ENCODE peak calls at places on chromosomes 2 and 18, in four cellular contexts. J is K562, Y is H1, A is A549. Z is an unnamed sample.

GRCh38 chr2:135849087-135849486 is 12.1 kb upstream of the LCT start:
- DNase-seq in J (no peak), Y (no peak), A (no peak), Z (no peak)

GRCh38 chr2:110980613-110981062 is 140.1 kb upstream of the BCL2L11 start:
- DNase-seq in J (no peak), Y (no peak), A (no peak), Z (no peak)

GRCh38 chr2:166285215-166285614 is 90.5 kb downstream of the SCN9A start:
- DNase-seq in J (no peak), Y (no peak), A (no peak), Z (no peak)

GRCh38 chr2:88967844-88968243 is 276.4 kb downstream of the RPIA start:
- DNase-seq in J (no peak), Y (no peak), A (no peak), Z (no peak)

GRCh38 chr2:48944961-48945360 is 189.4 kb upstream of the LHCGR start:
- DNase-seq in J (no peak), Y (no peak), A (no peak), Z (no peak)

GRCh38 chr18:44839239-44839666 is 158.6 kb downstream of the SETBP1 start:
- DNase-seq in J (peak; percentile 23), Y (peak; percentile 48), A (peak; percentile 38), Z (peak; percentile 13)

GRCh38 chr2:217940261-217941220 is 62.3 kb downstream of the TNS1 start:
- DNase-seq in J (no peak), Y (no peak), A (no peak), Z (no peak)

GRCh38 chr2:29010946-29011649 is 30.0 kb downstream of the TOGARAM2 start:
- DNase-seq in J (no peak), Y (no peak), A (no peak), Z (no peak)

GRCh38 chr18:62460851-62461300 is 61.9 kb upstream of the ZCCHC2 start:
- DNase-seq in J (no peak), Y (no peak), A (no peak), Z (no peak)

GRCh38 chr2:50051374-50051773 is 897.1 kb upstream of the FSHR start:
- DNase-seq in J (no peak), Y (no peak), A (no peak), Z (no peak)
- TF ChIP-seq JUN in J (no peak), Y (no peak), A (no peak), Z (no peak)

GRCh38 chr2:20236496-20236895 is 11.6 kb upstream of the SDC1 start:
- DNase-seq in J (no peak), Y (no peak), A (no peak), Z (no peak)
- H3K4me1 ChIP-seq in J (no peaks in the 10 kb centered on the region), Y (peaks cover 4% of the 10 kb centered on the region), A (peaks cover 11% of the 10 kb centered on the region), Z (peaks cover 3% of the 10 kb centered on the region)

GRCh38 chr2:240558229-240558885 is 569 bp upstream of the ANKMY1 start:
- DNase-seq in J (no peak), Y (no peak), A (no peak), Z (no peak)

GRCh38 chr2:240560480-240561324 is 545 bp downstream of the DUSP28 start:
- DNase-seq in J (peak; percentile 84), Y (peak; percentile 98), A (peak; percentile 74), Z (peak; percentile 98)

GRCh38 chr2:240559271-240559670 is 886 bp upstream of the DUSP28 start:
- DNase-seq in J (no peak), Y (no peak), A (no peak), Z (no peak)

GRCh38 chr2:240561325-240561971 is 1.3 kb downstream of the DUSP28 start:
- DNase-seq in J (no peak), Y (peak; percentile 29), A (no peak), Z (peak; percentile 40)

DNA sequence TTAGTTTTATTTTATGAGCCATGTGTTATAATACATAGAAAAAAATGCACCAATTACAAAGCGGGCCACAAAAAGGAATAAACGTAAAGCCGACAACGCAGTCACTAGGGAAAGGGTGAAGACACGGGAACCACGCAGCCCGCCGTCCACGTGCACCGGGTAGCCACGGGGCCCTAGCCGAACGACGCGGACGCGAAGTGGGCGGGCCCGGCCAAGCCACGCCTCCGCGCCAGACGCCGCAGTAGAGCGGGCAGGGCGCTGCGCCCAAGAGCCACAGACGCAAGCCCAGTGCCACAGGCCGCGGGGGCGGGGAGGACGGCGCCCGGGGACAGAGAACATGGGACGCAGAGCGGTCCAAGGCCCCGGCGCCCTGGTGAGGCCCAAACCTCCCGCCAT is at the start of gene DUSP28:
- DNase-seq in J (peak; percentile 81), Y (peak; percentile 88), A (peak; percentile 82), Z (peak; percentile 89)
- TF ChIP-seq JUN in J (peak; percentile 43), Y (no peak), A (peak; percentile 55), Z (no peak)

DNA sequence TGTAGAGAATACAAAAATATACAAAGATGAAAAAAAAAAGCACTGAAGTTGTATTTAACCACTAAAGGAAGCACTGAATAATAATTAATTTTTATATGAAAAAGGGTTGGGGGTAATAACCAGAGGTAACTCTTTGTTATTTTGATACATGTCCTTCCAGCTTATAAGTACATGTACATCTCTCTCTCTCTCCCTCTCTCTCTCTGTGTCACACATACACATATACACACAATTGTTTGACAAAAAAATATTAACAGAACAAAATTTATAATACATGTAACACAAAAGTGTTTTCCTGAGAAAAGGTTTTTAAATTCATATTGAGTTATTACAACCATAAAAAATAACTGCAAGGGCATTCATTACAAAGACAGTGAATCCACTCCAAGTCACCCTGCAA is 4.6 kb downstream of the WIPF1 start:
- DNase-seq in J (no peak), Y (no peak), A (no peak), Z (no peak)
- H3K4me1 ChIP-seq in J (peaks cover 9% of the 10 kb centered on the region), Y (no peaks in the 10 kb centered on the region), A (peaks cover 22% of the 10 kb centered on the region), Z (peaks cover 40% of the 10 kb centered on the region)

DNA sequence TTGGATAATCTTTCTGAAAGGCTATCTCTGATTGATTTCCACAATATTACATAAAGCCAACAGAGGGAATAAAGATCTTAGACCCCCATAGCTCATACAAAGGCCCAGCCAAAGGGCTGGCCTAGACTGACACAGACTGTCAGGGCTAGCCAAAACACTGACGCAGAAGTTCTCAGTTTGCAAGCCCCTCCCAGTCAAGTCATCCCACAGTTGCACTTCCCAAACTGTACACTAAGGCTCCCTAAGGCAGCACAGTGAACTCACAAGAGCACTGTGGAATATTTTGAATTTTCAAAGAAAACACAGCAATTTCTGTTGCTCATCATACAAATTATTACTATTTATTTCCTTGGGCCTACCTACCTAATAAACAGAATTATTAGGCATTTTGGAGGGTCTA is 244.9 kb downstream of the SP3 start:
- DNase-seq in J (no peak), Y (no peak), A (no peak), Z (no peak)
- TF ChIP-seq JUN in J (no peak), Y (no peak), A (no peak), Z (no peak)

DNA sequence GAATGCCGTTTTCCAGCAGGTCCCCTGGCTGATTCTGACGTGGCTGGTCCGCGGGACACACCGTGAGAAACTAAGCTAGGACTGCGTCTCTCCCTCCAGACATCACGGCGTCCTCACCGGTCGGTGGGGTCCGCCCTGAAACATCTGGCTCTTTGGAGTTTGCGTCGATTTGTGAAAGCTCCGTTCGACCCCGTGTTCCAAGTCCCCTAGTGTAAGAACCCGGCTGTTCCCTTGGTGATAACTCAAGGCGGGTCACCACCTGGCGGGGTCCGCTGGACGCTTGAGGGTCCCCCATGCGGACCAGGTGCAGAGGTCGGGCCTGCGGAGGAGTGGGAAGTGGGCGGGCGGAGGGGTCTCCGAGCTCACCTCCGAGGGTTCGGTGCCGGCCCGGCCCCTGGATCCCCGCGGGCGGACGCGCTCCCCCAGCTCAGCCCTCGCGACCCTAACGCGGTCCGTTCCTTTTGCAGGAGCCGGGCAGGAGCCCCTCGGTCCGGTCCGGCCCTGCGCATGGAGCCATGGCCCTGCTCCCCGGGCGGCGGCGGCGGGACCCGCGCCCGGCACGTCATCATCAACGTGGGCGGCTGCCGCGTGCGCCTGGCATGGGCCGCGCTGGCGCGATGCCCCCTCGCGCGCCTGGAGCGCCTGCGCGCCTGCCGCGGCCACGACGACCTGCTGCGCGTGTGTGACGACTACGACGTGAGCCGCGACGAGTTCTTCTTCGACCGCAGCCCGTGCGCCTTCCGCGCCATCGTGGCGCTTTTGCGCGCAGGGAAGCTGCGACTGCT is 65.6 kb downstream of the KCNG2 start:
- DNase-seq in J (no peak), Y (peak; percentile 48), A (no peak), Z (no peak)
- H3K4me1 ChIP-seq in J (no peaks in the 10 kb centered on the region), Y (no peaks in the 10 kb centered on the region), A (no peaks in the 10 kb centered on the region), Z (no peaks in the 10 kb centered on the region)

GRCh38 chr18:79317718-79318117 is 78.0 kb upstream of the NFATC1 start:
- DNase-seq in J (no peak), Y (no peak), A (no peak), Z (no peak)
- TF ChIP-seq JUN in J (no peak), Y (no peak), A (no peak), Z (no peak)

DNA sequence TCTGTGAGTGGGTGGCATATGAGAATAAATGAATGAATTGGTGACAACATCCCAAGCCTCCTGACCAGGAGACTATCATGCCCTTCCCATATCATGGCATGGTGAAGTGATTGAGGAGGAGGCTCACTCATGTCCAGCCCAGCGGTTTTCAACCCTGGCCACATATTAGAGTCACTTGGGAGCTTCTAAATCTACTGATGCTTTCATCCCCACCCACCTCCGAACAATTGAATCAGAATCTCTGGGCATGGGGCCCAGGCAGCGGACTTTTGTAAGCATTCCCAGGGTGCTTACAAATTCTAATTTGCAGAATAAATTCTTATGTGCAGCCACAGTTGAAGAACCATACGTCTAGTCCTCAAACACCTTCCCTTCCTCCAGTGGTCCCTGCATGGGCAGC is 81.7 kb upstream of the SEC11C start:
- DNase-seq in J (no peak), Y (no peak), A (no peak), Z (no peak)
- H3K4me1 ChIP-seq in J (no peaks in the 10 kb centered on the region), Y (no peaks in the 10 kb centered on the region), A (peaks cover 16% of the 10 kb centered on the region), Z (no peaks in the 10 kb centered on the region)

DNA sequence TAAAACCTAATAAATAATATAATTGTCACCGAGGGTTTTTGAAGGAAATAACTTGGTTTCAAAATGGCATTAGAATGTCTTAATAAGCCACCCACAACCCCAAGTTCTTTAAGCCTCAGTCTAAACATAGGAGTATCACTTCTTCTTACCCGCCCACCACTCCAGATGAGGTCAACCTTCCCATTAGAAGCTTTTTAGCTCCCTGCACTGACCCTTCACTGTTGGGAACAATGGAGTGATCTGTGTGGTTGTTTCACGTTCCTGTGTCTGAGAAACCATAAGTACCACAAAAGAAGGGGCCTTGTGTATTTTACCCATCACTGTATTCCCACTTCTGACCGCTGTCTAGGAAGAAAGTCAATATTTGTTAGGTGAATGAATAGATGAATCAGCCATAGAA is 326.3 kb upstream of the ZNF521 start:
- DNase-seq in J (no peak), Y (no peak), A (no peak), Z (no peak)
- TF ChIP-seq JUN in J (no peak), Y (no peak), A (no peak), Z (no peak)

GRCh38 chr2:234162876-234163275 is 112.4 kb downstream of the SPP2 start:
- DNase-seq in J (no peak), Y (no peak), A (no peak), Z (no peak)

GRCh38 chr2:234161932-234162331 is 111.4 kb downstream of the SPP2 start:
- DNase-seq in J (no peak), Y (no peak), A (no peak), Z (no peak)

GRCh38 chr2:234164499-234165409 is 114.3 kb downstream of the SPP2 start:
- DNase-seq in J (no peak), Y (no peak), A (no peak), Z (peak; percentile 33)

GRCh38 chr2:234165421-234165820 is 114.9 kb downstream of the SPP2 start:
- DNase-seq in J (no peak), Y (no peak), A (no peak), Z (no peak)

GRCh38 chr2:234163510-234163909 is 113.0 kb downstream of the SPP2 start:
- DNase-seq in J (no peak), Y (no peak), A (no peak), Z (no peak)
- H3K4me1 ChIP-seq in J (no peaks in the 10 kb centered on the region), Y (no peaks in the 10 kb centered on the region), A (peaks cover 38% of the 10 kb centered on the region), Z (peaks cover 3% of the 10 kb centered on the region)

Z was measured in endothelial cell of umbilical vein.